ENCODE peak calls at places on chromosomes 2 and 18, in four cellular contexts. One of them, this sample, is unnamed.

GRCh38 chr2:218781691-218782528 is at the start of gene CYP27A1:
- DNase-seq in NCI-H1417: peak; percentile 57
- DNase-seq in hypothalamus: no peak
- DNase-seq in ELF-1: peak; percentile 60
- DNase-seq in this sample: peak; percentile 68

GRCh38 chr2:155266579-155266978 is 568.1 kb downstream of the KCNJ3 start:
- DNase-seq in NCI-H1417: no peak
- DNase-seq in ELF-1: peak; percentile 22
- DNase-seq in hypothalamus: no peak
- DNase-seq in this sample: peak; percentile 22

GRCh38 chr2:61585383-61585782 is 47.2 kb upstream of the XPO1 start:
- DNase-seq in ELF-1: no peak
- DNase-seq in NCI-H1417: no peak
- DNase-seq in hypothalamus: no peak
- DNase-seq in this sample: no peak

GRCh38 chr2:63819765-63820717 is 21.7 kb upstream of the UGP2 start:
- DNase-seq in NCI-H1417: no peak
- DNase-seq in hypothalamus: no peak
- DNase-seq in ELF-1: no peak
- DNase-seq in this sample: peak; percentile 14

GRCh38 chr2:54386993-54387590 is 69.0 kb upstream of the SPTBN1 start:
- DNase-seq in hypothalamus: no peak
- DNase-seq in NCI-H1417: no peak
- DNase-seq in ELF-1: no peak
- DNase-seq in this sample: no peak

GRCh38 chr2:154912215-154912614 is 213.7 kb downstream of the KCNJ3 start:
- DNase-seq in NCI-H1417: peak; percentile 3
- DNase-seq in hypothalamus: no peak
- DNase-seq in ELF-1: no peak
- DNase-seq in this sample: peak; percentile 95

GRCh38 chr2:220482751-220483150 is 855.3 kb downstream of the SLC4A3 start:
- DNase-seq in hypothalamus: no peak
- DNase-seq in NCI-H1417: no peak
- DNase-seq in ELF-1: no peak
- DNase-seq in this sample: no peak

GRCh38 chr2:80020061-80020460 is 284.5 kb downstream of the LRRTM1 start:
- DNase-seq in NCI-H1417: peak; percentile 29
- DNase-seq in hypothalamus: no peak
- DNase-seq in ELF-1: no peak
- DNase-seq in this sample: peak; percentile 90

GRCh38 chr2:79223539-79223938 is 64.0 kb upstream of the REG3A start:
- DNase-seq in hypothalamus: no peak
- DNase-seq in ELF-1: no peak
- DNase-seq in NCI-H1417: no peak
- DNase-seq in this sample: peak; percentile 17

GRCh38 chr2:160375037-160375436 is 118.6 kb downstream of the RBMS1 start:
- DNase-seq in ELF-1: no peak
- DNase-seq in hypothalamus: no peak
- DNase-seq in NCI-H1417: no peak
- DNase-seq in this sample: no peak

GRCh38 chr18:23380001-23380550 is 73.0 kb upstream of the RIOK3 start:
- DNase-seq in ELF-1: peak; percentile 30
- DNase-seq in NCI-H1417: peak; percentile 47
- DNase-seq in hypothalamus: no peak
- DNase-seq in this sample: peak; percentile 31

GRCh38 chr18:35786359-35787042 is 186.0 kb upstream of the RMP24 start:
- DNase-seq in NCI-H1417: peak; percentile 15
- DNase-seq in ELF-1: no peak
- DNase-seq in hypothalamus: no peak
- DNase-seq in this sample: peak; percentile 56

GRCh38 chr2:12819098-12819465 is 102.3 kb downstream of the TRIB2 start:
- DNase-seq in NCI-H1417: no peak
- DNase-seq in hypothalamus: no peak
- DNase-seq in ELF-1: peak; percentile 8
- DNase-seq in this sample: no peak

GRCh38 chr2:166031054-166031453 is 77.5 kb upstream of the TTC21B start:
- DNase-seq in hypothalamus: no peak
- DNase-seq in ELF-1: no peak
- DNase-seq in NCI-H1417: no peak
- DNase-seq in this sample: peak; percentile 3

GRCh38 chr2:237236188-237236587 is 150.5 kb downstream of the COPS8 start:
- DNase-seq in ELF-1: no peak
- DNase-seq in NCI-H1417: no peak
- DNase-seq in hypothalamus: no peak
- DNase-seq in this sample: no peak

GRCh38 chr2:238883315-238884004 is 35.6 kb downstream of the TWIST2 start:
- DNase-seq in NCI-H1417: no peak
- DNase-seq in hypothalamus: no peak
- DNase-seq in ELF-1: no peak
- DNase-seq in this sample: no peak